ENCODE peak calls at places on chromosomes 11 and 22, in five cellular contexts. One of them, this sample, is unnamed.
A peak's percentile ranks its signal among the peaks of the same experiment; 100 is the strongest.

GRCh38 chr11:64976651-64977050 is 4.7 kb upstream of the MAJIN start:
- DNase-seq in transverse colon: no peak
- DNase-seq in ovary: no peak
- DNase-seq in suprapubic skin: no peak
- DNase-seq in upper lobe of left lung: no peak
- DNase-seq in this sample: no peak

GRCh38 chr11:42646959-42647358 is 664.8 kb upstream of the API5 start:
- DNase-seq in transverse colon: no peak
- DNase-seq in ovary: no peak
- DNase-seq in suprapubic skin: no peak
- DNase-seq in upper lobe of left lung: no peak
- DNase-seq in this sample: no peak

GRCh38 chr11:96052921-96053631 is 129.2 kb upstream of the MTMR2 start:
- DNase-seq in transverse colon: no peak
- DNase-seq in ovary: no peak
- DNase-seq in suprapubic skin: no peak
- DNase-seq in upper lobe of left lung: no peak
- DNase-seq in this sample: no peak

GRCh38 chr22:23219787-23220484 is 39.6 kb downstream of the BCR start:
- DNase-seq in transverse colon: peak; percentile 35
- DNase-seq in ovary: no peak
- DNase-seq in suprapubic skin: no peak
- DNase-seq in upper lobe of left lung: peak; percentile 77
- DNase-seq in this sample: peak; percentile 39

GRCh38 chr11:130894322-130895025 is 21.8 kb downstream of the SNX19 start:
- DNase-seq in transverse colon: peak; percentile 74
- DNase-seq in ovary: peak; percentile 50
- DNase-seq in suprapubic skin: no peak
- DNase-seq in upper lobe of left lung: peak; percentile 60
- DNase-seq in this sample: no peak

GRCh38 chr11:1194977-1195689 is 27.7 kb upstream of the MUC5B start:
- DNase-seq in transverse colon: peak; percentile 4
- DNase-seq in ovary: no peak
- DNase-seq in suprapubic skin: peak; percentile 54
- DNase-seq in upper lobe of left lung: peak; percentile 16
- DNase-seq in this sample: no peak

GRCh38 chr11:10022764-10023163 is 271.3 kb downstream of the SBF2 start:
- DNase-seq in transverse colon: no peak
- DNase-seq in ovary: no peak
- DNase-seq in suprapubic skin: no peak
- DNase-seq in upper lobe of left lung: no peak
- DNase-seq in this sample: no peak

GRCh38 chr11:57801185-57801490 is 39.5 kb downstream of the CTNND1 start:
- DNase-seq in transverse colon: no peak
- DNase-seq in ovary: no peak
- DNase-seq in suprapubic skin: no peak
- DNase-seq in upper lobe of left lung: no peak
- DNase-seq in this sample: no peak

GRCh38 chr11:65491614-65492386 is 7.0 kb upstream of the MALAT1 start:
- DNase-seq in transverse colon: peak; percentile 90
- DNase-seq in ovary: peak; percentile 63
- DNase-seq in suprapubic skin: peak; percentile 95
- DNase-seq in upper lobe of left lung: peak; percentile 97
- DNase-seq in this sample: no peak

GRCh38 chr11:83819936-83820549 is 533.9 kb upstream of the CCDC90B start:
- DNase-seq in transverse colon: no peak
- DNase-seq in ovary: no peak
- DNase-seq in suprapubic skin: no peak
- DNase-seq in upper lobe of left lung: no peak
- DNase-seq in this sample: no peak

GRCh38 chr11:61888043-61888442 is 3.3 kb downstream of the FADS3 start:
- DNase-seq in transverse colon: peak; percentile 39
- DNase-seq in ovary: no peak
- DNase-seq in suprapubic skin: peak; percentile 77
- DNase-seq in upper lobe of left lung: peak; percentile 72
- DNase-seq in this sample: peak; percentile 96

GRCh38 chr22:50141891-50142363 is 28.6 kb upstream of the PANX2 start:
- DNase-seq in transverse colon: no peak
- DNase-seq in ovary: no peak
- DNase-seq in suprapubic skin: peak; percentile 17
- DNase-seq in upper lobe of left lung: no peak
- DNase-seq in this sample: no peak

GRCh38 chr11:88171982-88172381 is 3.3 kb downstream of the RAB38 start:
- DNase-seq in transverse colon: no peak
- DNase-seq in ovary: no peak
- DNase-seq in suprapubic skin: no peak
- DNase-seq in upper lobe of left lung: no peak
- DNase-seq in this sample: no peak

DNA sequence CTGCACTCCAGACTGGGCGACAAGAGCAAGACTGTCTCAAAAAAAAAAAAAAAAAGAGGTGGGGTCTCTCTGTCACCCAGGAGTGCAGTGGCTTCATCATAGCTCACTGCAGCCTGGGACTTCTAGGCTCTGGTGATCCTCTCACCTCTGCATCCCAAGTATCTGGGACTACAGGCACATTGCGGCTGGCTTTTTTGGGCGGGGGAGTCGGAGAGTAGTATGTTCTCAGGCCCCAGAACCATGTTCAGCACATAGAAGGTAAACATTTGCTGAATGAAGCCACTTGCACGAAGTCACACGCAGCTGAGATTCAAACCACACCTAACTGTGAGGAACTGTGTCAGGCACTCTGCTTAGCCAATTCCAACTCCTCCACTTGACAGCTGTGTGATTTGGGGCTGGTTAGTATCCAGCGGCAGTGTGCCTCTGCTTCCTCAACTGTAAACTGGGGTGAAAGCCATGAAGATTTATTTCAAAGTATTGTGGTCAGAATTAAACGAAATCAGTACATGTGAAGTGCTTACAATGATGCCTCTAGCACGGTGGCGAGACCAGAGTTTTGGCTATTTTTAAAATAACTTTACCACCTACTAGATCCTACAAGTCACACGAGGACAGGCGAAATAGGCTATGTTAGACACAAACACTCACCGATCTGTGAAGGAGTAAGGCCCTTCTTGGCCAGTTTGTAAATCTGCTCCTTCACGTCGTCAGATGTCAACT is 789 bp downstream of the RPS13 start:
- DNase-seq in transverse colon: no peak
- DNase-seq in ovary: no peak
- DNase-seq in suprapubic skin: no peak
- DNase-seq in upper lobe of left lung: peak; percentile 27
- DNase-seq in this sample: no peak
- TF ChIP-seq POLR2A in transverse colon: no peak
- TF ChIP-seq POLR2A in ovary: no peak
- TF ChIP-seq POLR2A in suprapubic skin: no peak
- TF ChIP-seq POLR2A in upper lobe of left lung: no peak
- TF ChIP-seq POLR2A in this sample: no peak

GRCh38 chr22:46070215-46070721 is 80.1 kb upstream of the PPARA start:
- DNase-seq in transverse colon: peak; percentile 74
- DNase-seq in ovary: peak; percentile 85
- DNase-seq in suprapubic skin: peak; percentile 94
- DNase-seq in upper lobe of left lung: peak; percentile 68
- DNase-seq in this sample: no peak

GRCh38 chr22:46070722-46071450 is 79.4 kb upstream of the PPARA start:
- DNase-seq in transverse colon: peak; percentile 68
- DNase-seq in ovary: peak; percentile 79
- DNase-seq in suprapubic skin: no peak
- DNase-seq in upper lobe of left lung: peak; percentile 65
- DNase-seq in this sample: no peak

GRCh38 chr22:46072981-46073682 is 77.2 kb upstream of the PPARA start:
- DNase-seq in transverse colon: peak; percentile 7
- DNase-seq in ovary: no peak
- DNase-seq in suprapubic skin: no peak
- DNase-seq in upper lobe of left lung: peak; percentile 15
- DNase-seq in this sample: no peak

GRCh38 chr22:46072030-46072881 is 78.1 kb upstream of the PPARA start:
- DNase-seq in transverse colon: peak; percentile 84
- DNase-seq in ovary: peak; percentile 36
- DNase-seq in suprapubic skin: peak; percentile 85
- DNase-seq in upper lobe of left lung: peak; percentile 63
- DNase-seq in this sample: no peak

GRCh38 chr22:46071451-46072029 is 78.8 kb upstream of the PPARA start:
- DNase-seq in transverse colon: peak; percentile 89
- DNase-seq in ovary: peak; percentile 97
- DNase-seq in suprapubic skin: peak; percentile 95
- DNase-seq in upper lobe of left lung: peak; percentile 85
- DNase-seq in this sample: no peak
- TF ChIP-seq POLR2A in transverse colon: no peak
- TF ChIP-seq POLR2A in ovary: peak; percentile 48
- TF ChIP-seq POLR2A in suprapubic skin: peak; percentile 58
- TF ChIP-seq POLR2A in upper lobe of left lung: no peak
- TF ChIP-seq POLR2A in this sample: peak; percentile 67

GRCh38 chr11:126308271-126308671 is 4.4 kb downstream of the DCPS start:
- DNase-seq in transverse colon: no peak
- DNase-seq in ovary: no peak
- DNase-seq in suprapubic skin: no peak
- DNase-seq in upper lobe of left lung: no peak
- DNase-seq in this sample: no peak

GRCh38 chr11:126312903-126313460 is 9.1 kb downstream of the DCPS start:
- DNase-seq in transverse colon: peak; percentile 32
- DNase-seq in ovary: no peak
- DNase-seq in suprapubic skin: no peak
- DNase-seq in upper lobe of left lung: no peak
- DNase-seq in this sample: no peak

GRCh38 chr11:126310992-126311310 is 7.1 kb downstream of the DCPS start:
- DNase-seq in transverse colon: no peak
- DNase-seq in ovary: no peak
- DNase-seq in suprapubic skin: no peak
- DNase-seq in upper lobe of left lung: no peak
- DNase-seq in this sample: no peak

GRCh38 chr11:126311464-126312291 is 7.8 kb downstream of the DCPS start:
- DNase-seq in transverse colon: peak; percentile 22
- DNase-seq in ovary: no peak
- DNase-seq in suprapubic skin: no peak
- DNase-seq in upper lobe of left lung: no peak
- DNase-seq in this sample: no peak

DNA sequence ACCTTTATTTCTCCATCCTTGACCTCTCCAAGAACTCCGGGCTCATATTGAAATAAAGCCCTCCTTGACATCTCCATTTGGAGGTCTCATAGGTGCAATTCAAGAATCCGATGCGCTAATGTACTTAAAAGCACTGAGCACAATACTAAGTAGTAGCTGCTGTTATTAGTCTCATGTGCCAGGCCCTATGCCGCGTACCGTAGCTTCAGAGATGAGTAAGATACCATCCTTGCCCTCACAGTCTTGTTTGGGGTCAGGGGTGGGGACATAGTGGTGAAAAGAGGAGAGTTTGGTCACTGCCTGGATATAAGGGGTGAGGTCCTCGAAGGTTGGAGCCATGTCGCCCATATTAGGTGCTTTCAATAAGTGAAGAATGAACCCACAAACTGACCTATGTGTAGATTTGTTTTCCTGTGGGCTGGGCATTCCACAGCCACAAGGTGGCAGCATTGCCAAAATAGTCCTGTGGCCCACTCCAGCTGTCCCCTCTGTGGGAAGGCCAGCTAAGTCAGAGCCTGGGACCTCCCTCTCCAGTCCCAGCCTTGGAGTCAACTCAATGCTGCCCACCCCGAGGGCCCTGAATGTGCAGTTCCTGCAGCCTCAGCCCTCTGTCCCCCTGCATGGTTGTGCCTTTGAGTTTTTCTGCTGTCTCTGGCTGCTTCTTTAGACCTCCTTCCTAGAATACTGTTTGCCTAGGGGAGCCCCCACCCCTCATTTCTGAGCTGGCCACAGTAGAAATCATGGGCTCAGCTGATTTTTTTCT is 6.5 kb downstream of the DCPS start:
- DNase-seq in transverse colon: peak; percentile 79
- DNase-seq in ovary: peak; percentile 78
- DNase-seq in suprapubic skin: peak; percentile 84
- DNase-seq in upper lobe of left lung: peak; percentile 80
- DNase-seq in this sample: peak; percentile 49
- TF ChIP-seq POLR2A in transverse colon: no peak
- TF ChIP-seq POLR2A in ovary: no peak
- TF ChIP-seq POLR2A in suprapubic skin: no peak
- TF ChIP-seq POLR2A in upper lobe of left lung: no peak
- TF ChIP-seq POLR2A in this sample: no peak

GRCh38 chr11:15489281-15489680 is 374.6 kb downstream of the INSC start:
- DNase-seq in transverse colon: no peak
- DNase-seq in ovary: no peak
- DNase-seq in suprapubic skin: no peak
- DNase-seq in upper lobe of left lung: no peak
- DNase-seq in this sample: no peak
- TF ChIP-seq POLR2A in transverse colon: no peak
- TF ChIP-seq POLR2A in ovary: no peak
- TF ChIP-seq POLR2A in suprapubic skin: no peak
- TF ChIP-seq POLR2A in upper lobe of left lung: no peak
- TF ChIP-seq POLR2A in this sample: no peak

DNA sequence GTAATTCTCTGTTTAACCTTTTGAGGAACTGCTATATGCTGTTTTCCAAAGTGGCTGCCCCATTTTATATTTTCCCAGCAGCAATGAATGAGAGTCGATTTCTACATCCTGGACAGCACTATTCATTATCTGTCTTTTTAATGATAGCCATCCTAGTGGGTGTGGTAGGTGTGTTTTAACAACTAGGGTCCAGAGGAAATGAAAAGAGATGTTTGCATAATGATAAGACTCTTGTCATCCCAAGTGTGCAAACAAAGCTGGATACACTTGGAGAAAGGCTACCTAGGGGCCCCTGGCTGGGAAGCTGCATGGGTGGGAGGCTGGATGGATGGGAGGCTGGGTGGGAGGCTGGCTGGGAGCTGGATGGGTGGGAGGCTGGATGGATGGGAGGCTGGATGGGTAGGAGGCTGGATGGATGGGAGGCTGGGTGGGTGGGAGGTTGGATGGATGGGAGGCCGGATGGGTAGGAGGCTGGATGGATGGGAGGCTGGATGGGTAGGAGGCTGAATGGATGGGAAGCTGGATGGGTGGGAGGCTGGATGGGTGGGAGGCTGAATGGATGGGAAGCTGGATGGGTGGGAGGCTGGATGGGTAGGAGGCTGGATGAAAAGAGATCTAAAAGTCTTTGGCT is 158.0 kb downstream of the DSCAML1 start:
- DNase-seq in transverse colon: no peak
- DNase-seq in ovary: no peak
- DNase-seq in suprapubic skin: no peak
- DNase-seq in upper lobe of left lung: no peak
- DNase-seq in this sample: no peak
- TF ChIP-seq POLR2A in transverse colon: no peak
- TF ChIP-seq POLR2A in ovary: no peak
- TF ChIP-seq POLR2A in suprapubic skin: no peak
- TF ChIP-seq POLR2A in upper lobe of left lung: no peak
- TF ChIP-seq POLR2A in this sample: no peak

GRCh38 chr11:36509694-36510566 is at the start of gene TRAF6:
- DNase-seq in transverse colon: peak; percentile 91
- DNase-seq in ovary: peak; percentile 84
- DNase-seq in suprapubic skin: peak; percentile 91
- DNase-seq in upper lobe of left lung: peak; percentile 92
- DNase-seq in this sample: peak; percentile 68
- TF ChIP-seq POLR2A in transverse colon: peak; percentile 95
- TF ChIP-seq POLR2A in ovary: peak; percentile 73
- TF ChIP-seq POLR2A in suprapubic skin: peak; percentile 87
- TF ChIP-seq POLR2A in upper lobe of left lung: no peak
- TF ChIP-seq POLR2A in this sample: peak; percentile 95

GRCh38 chr22:36480941-36481392 is 473 bp downstream of the TXN2 start:
- DNase-seq in transverse colon: no peak
- DNase-seq in ovary: no peak
- DNase-seq in suprapubic skin: no peak
- DNase-seq in upper lobe of left lung: no peak
- DNase-seq in this sample: no peak

GRCh38 chr22:36481393-36482168 is at the start of gene TXN2:
- DNase-seq in transverse colon: peak; percentile 97
- DNase-seq in ovary: peak; percentile 98
- DNase-seq in suprapubic skin: peak; percentile 98
- DNase-seq in upper lobe of left lung: peak; percentile 97
- DNase-seq in this sample: peak; percentile 63

GRCh38 chr22:36486619-36487384 is 5.4 kb upstream of the TXN2 start:
- DNase-seq in transverse colon: peak; percentile 58
- DNase-seq in ovary: no peak
- DNase-seq in suprapubic skin: no peak
- DNase-seq in upper lobe of left lung: no peak
- DNase-seq in this sample: no peak
- TF ChIP-seq POLR2A in transverse colon: no peak
- TF ChIP-seq POLR2A in ovary: no peak
- TF ChIP-seq POLR2A in suprapubic skin: no peak
- TF ChIP-seq POLR2A in upper lobe of left lung: no peak
- TF ChIP-seq POLR2A in this sample: no peak